ENCODE peak calls at places on chromosomes 5 and 9, in five cellular contexts. One of them, this sample, is unnamed.
A peak's percentile ranks its signal among the peaks of the same experiment; 100 is the strongest.

GRCh38 chr9:68685770-68686169 is 19.3 kb upstream of the PIP5K1B start:
- DNase-seq in fibroblast of mammary gland: no peak
- DNase-seq in HFF-Myc: no peak
- DNase-seq in dorsolateral prefrontal cortex: no peak
- DNase-seq in sigmoid colon: no peak
- DNase-seq in this sample: no peak

GRCh38 chr9:135448570-135449180 is 30.9 kb upstream of the PPP1R26 start:
- DNase-seq in fibroblast of mammary gland: no peak
- DNase-seq in HFF-Myc: no peak
- DNase-seq in dorsolateral prefrontal cortex: no peak
- DNase-seq in sigmoid colon: no peak
- DNase-seq in this sample: peak; percentile 20

GRCh38 chr5:91311168-91311696 is 71.9 kb downstream of the ARRDC3 start:
- DNase-seq in fibroblast of mammary gland: no peak
- DNase-seq in HFF-Myc: no peak
- DNase-seq in dorsolateral prefrontal cortex: no peak
- DNase-seq in sigmoid colon: no peak
- DNase-seq in this sample: no peak

GRCh38 chr5:8553364-8553763 is 684.4 kb downstream of the MTRR start:
- DNase-seq in fibroblast of mammary gland: no peak
- DNase-seq in HFF-Myc: no peak
- DNase-seq in dorsolateral prefrontal cortex: no peak
- DNase-seq in sigmoid colon: no peak
- DNase-seq in this sample: no peak

GRCh38 chr5:73183000-73183399 is 10.0 kb downstream of the TMEM174 start:
- DNase-seq in fibroblast of mammary gland: no peak
- DNase-seq in HFF-Myc: no peak
- DNase-seq in dorsolateral prefrontal cortex: no peak
- DNase-seq in sigmoid colon: no peak
- DNase-seq in this sample: no peak

GRCh38 chr5:138492552-138493045 is 27.3 kb downstream of the EGR1 start:
- DNase-seq in fibroblast of mammary gland: no peak
- DNase-seq in HFF-Myc: no peak
- DNase-seq in dorsolateral prefrontal cortex: no peak
- DNase-seq in sigmoid colon: no peak
- DNase-seq in this sample: no peak

GRCh38 chr5:120254385-120254784 is 209.7 kb upstream of the PRR16 start:
- DNase-seq in fibroblast of mammary gland: no peak
- DNase-seq in HFF-Myc: no peak
- DNase-seq in dorsolateral prefrontal cortex: no peak
- DNase-seq in sigmoid colon: no peak
- DNase-seq in this sample: peak; percentile 6

GRCh38 chr5:157308826-157309465 is 43.0 kb downstream of the CYFIP2 start:
- DNase-seq in fibroblast of mammary gland: peak; percentile 73
- DNase-seq in HFF-Myc: no peak
- DNase-seq in dorsolateral prefrontal cortex: no peak
- DNase-seq in sigmoid colon: no peak
- DNase-seq in this sample: no peak

GRCh38 chr5:39076101-39076756 is 2.0 kb upstream of the RICTOR start:
- DNase-seq in fibroblast of mammary gland: no peak
- DNase-seq in HFF-Myc: no peak
- DNase-seq in dorsolateral prefrontal cortex: no peak
- DNase-seq in sigmoid colon: no peak
- DNase-seq in this sample: no peak

GRCh38 chr9:96136992-96137665 is 164.8 kb downstream of the HSD17B3 start:
- DNase-seq in fibroblast of mammary gland: peak; percentile 59
- DNase-seq in HFF-Myc: no peak
- DNase-seq in dorsolateral prefrontal cortex: peak; percentile 87
- DNase-seq in sigmoid colon: peak; percentile 87
- DNase-seq in this sample: peak; percentile 51

GRCh38 chr5:150320048-150320555 is 17.4 kb upstream of the ARSI start:
- DNase-seq in fibroblast of mammary gland: peak; percentile 94
- DNase-seq in HFF-Myc: peak; percentile 56
- DNase-seq in dorsolateral prefrontal cortex: peak; percentile 50
- DNase-seq in sigmoid colon: peak; percentile 95
- DNase-seq in this sample: peak; percentile 73

GRCh38 chr9:75181748-75182147 is 93.4 kb downstream of the OSTF1 start:
- DNase-seq in fibroblast of mammary gland: peak; percentile 55
- DNase-seq in HFF-Myc: no peak
- DNase-seq in dorsolateral prefrontal cortex: no peak
- DNase-seq in sigmoid colon: no peak
- DNase-seq in this sample: peak; percentile 46

GRCh38 chr5:16935271-16936149 is 578 bp downstream of the MYO10 start:
- DNase-seq in fibroblast of mammary gland: peak; percentile 30
- DNase-seq in HFF-Myc: no peak
- DNase-seq in dorsolateral prefrontal cortex: no peak
- DNase-seq in sigmoid colon: peak; percentile 75
- DNase-seq in this sample: no peak
- H3K4me3 ChIP-seq in fibroblast of mammary gland: peak overlapping the region; percentile 82
- H3K4me3 ChIP-seq in HFF-Myc: peak overlapping the region; percentile 78
- H3K4me3 ChIP-seq in dorsolateral prefrontal cortex: peak overlapping the region; percentile 48
- H3K4me3 ChIP-seq in sigmoid colon: peak overlapping the region; percentile 57
- H3K4me3 ChIP-seq in this sample: peak overlapping the region; percentile 96

GRCh38 chr9:13213998-13214397 is 65.5 kb downstream of the MPDZ start:
- DNase-seq in fibroblast of mammary gland: no peak
- DNase-seq in HFF-Myc: no peak
- DNase-seq in dorsolateral prefrontal cortex: no peak
- DNase-seq in sigmoid colon: no peak
- DNase-seq in this sample: no peak

GRCh38 chr9:13215791-13216554 is 63.5 kb downstream of the MPDZ start:
- DNase-seq in fibroblast of mammary gland: no peak
- DNase-seq in HFF-Myc: no peak
- DNase-seq in dorsolateral prefrontal cortex: no peak
- DNase-seq in sigmoid colon: no peak
- DNase-seq in this sample: peak; percentile 3

GRCh38 chr9:13209498-13209897 is 70.0 kb downstream of the MPDZ start:
- DNase-seq in fibroblast of mammary gland: no peak
- DNase-seq in HFF-Myc: no peak
- DNase-seq in dorsolateral prefrontal cortex: no peak
- DNase-seq in sigmoid colon: no peak
- DNase-seq in this sample: no peak

DNA sequence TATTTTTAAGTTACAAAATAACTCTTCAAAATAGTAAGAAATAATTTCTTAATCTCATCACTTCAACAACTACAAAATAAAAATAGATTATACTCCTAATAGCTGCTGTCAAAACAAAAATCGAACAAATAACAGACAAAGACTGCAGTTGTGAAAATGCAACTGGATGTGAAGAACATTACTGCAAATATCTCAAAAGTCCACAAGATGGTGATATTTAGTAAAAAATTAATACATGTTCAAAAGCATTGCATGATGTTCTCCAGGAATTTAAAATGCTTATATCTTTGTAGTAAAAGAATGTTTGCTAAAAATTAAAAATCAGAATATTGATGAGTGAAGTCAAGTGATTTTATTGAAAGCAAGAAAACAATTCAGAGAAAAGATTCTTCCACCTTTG is 66.2 kb downstream of the MPDZ start:
- DNase-seq in fibroblast of mammary gland: peak; percentile 52
- DNase-seq in HFF-Myc: peak; percentile 2
- DNase-seq in dorsolateral prefrontal cortex: no peak
- DNase-seq in sigmoid colon: no peak
- DNase-seq in this sample: peak; percentile 67
- TF ChIP-seq CTCF in fibroblast of mammary gland: peak; percentile 22
- TF ChIP-seq CTCF in HFF-Myc: no peak
- TF ChIP-seq CTCF in dorsolateral prefrontal cortex: peak; percentile 57
- TF ChIP-seq CTCF in sigmoid colon: no peak
- TF ChIP-seq CTCF in this sample: peak; percentile 39

DNA sequence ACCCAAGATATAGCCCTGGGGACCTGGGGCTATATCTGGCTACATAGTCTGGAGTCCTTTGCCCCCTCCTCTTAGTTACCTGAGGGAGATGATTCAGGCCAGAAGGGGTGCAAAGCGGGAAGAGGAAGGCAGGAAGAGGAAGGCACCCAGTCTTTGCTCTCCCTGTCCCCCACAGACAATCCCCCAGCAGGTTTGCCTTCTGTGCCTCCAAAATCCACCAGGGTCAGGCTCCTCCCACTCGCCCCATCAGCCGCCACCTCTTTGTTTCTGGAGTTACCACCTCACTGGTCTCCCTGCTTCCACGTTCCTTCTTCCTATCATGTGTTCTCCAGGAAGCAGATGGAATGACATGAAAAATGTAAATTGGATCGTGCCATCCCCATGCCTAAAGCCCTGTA is 31.2 kb upstream of the FABP6 start:
- DNase-seq in fibroblast of mammary gland: no peak
- DNase-seq in HFF-Myc: no peak
- DNase-seq in dorsolateral prefrontal cortex: no peak
- DNase-seq in sigmoid colon: no peak
- DNase-seq in this sample: no peak
- H3K4me3 ChIP-seq in fibroblast of mammary gland: no peak overlapping the region
- H3K4me3 ChIP-seq in HFF-Myc: no peak overlapping the region
- H3K4me3 ChIP-seq in dorsolateral prefrontal cortex: no peak overlapping the region
- H3K4me3 ChIP-seq in sigmoid colon: no peak overlapping the region
- H3K4me3 ChIP-seq in this sample: no peak overlapping the region

DNA sequence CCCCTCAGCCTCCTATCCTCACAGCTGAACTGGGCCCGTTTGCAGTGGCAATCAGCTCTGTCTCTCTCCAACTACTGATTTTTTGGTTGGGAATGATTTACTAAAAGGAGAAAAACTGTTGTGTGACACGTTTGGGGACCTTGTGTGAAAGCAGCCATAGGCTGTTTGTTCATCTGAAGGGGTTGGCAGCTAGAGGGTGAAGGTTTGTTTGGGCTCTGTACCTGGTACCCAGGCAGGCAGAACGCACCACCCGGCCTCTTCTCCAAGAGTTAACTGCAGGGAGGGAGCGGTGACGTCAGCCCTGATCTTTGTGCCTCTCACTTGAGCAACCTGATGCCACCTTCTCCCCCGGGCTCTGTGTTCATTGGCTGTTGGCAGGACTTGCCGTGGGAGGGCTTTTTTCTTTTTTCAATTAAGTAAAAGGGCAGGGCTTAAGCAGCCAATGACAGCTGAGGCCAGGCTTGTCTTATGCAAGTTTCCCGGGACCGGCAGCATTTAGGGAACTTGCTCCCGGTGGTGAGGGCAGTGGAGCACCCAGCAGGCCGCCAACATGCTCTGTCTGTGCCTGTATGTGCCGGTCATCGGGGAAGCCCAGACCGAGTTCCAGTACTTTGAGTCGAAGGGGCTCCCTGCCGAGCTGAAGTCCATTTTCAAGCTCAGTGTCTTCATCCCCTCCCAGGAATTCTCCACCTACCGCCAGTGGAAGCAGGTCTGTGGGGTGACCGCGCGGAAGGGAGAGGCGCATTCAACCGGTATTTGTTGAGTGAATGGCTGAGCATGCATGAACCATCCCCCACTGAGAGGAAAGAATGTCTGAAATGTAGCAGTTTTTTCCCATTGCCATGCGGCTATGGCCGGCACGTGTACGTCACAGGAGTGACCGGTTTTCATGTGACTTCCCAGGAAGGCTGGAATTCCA is 29.3 kb downstream of the PTGES2 start:
- DNase-seq in fibroblast of mammary gland: peak; percentile 97
- DNase-seq in HFF-Myc: peak; percentile 93
- DNase-seq in dorsolateral prefrontal cortex: peak; percentile 71
- DNase-seq in sigmoid colon: peak; percentile 99
- DNase-seq in this sample: peak; percentile 98
- TF ChIP-seq CTCF in fibroblast of mammary gland: no peak
- TF ChIP-seq CTCF in HFF-Myc: no peak
- TF ChIP-seq CTCF in dorsolateral prefrontal cortex: no peak
- TF ChIP-seq CTCF in sigmoid colon: no peak
- TF ChIP-seq CTCF in this sample: no peak

This sample was measured in fibroblast of pulmonary artery.